ENCODE peak calls at places on chromosomes 5 and 9, in ten cellular contexts. W is EL, T is H54, Z is A549, X is GOT3, C is RCC 7860, E is HT-29, U is AG10803, P is cardiac fibroblast, D is body of pancreas. R is an unnamed sample.

GRCh38 chr5:54651482-54652076 is 134.0 kb downstream of the SNX18 start:
- DNase-seq in W (no peak), T (no peak), Z (no peak), X (no peak), C (no peak), E (peak; percentile 41), U (peak; percentile 80), P (peak; percentile 56), D (peak; percentile 93), R (no peak)

GRCh38 chr9:104776787-104777186 is 12.9 kb downstream of the NIPSNAP3B start:
- DNase-seq in W (peak; percentile 23), T (no peak), Z (no peak), X (no peak), C (no peak), E (no peak), U (peak; percentile 56), P (peak; percentile 50), D (no peak), R (no peak)

GRCh38 chr5:132417461-132417860 is 48.0 kb downstream of the SLC22A5 start:
- DNase-seq in W (no peak), T (no peak), Z (no peak), X (no peak), C (no peak), E (no peak), U (no peak), P (no peak), D (no peak), R (no peak)

GRCh38 chr9:23841304-23841703 is 15.3 kb upstream of the ELAVL2 start:
- DNase-seq in W (no peak), T (no peak), Z (no peak), X (no peak), C (no peak), E (no peak), U (no peak), P (no peak), D (no peak), R (no peak)

GRCh38 chr5:102663771-102664530 is 91.2 kb upstream of the PAM start:
- DNase-seq in W (peak; percentile 31), T (no peak), Z (no peak), X (no peak), C (no peak), E (no peak), U (peak; percentile 50), P (peak; percentile 19), D (no peak), R (no peak)

GRCh38 chr5:175059687-175060194 is 335.4 kb downstream of the MSX2 start:
- DNase-seq in W (peak; percentile 58), T (no peak), Z (peak; percentile 58), X (no peak), C (no peak), E (no peak), U (peak; percentile 3), P (peak; percentile 2), D (peak; percentile 26), R (peak; percentile 86)

GRCh38 chr5:139394123-139394653 is 716 bp downstream of the PROB1 start:
- DNase-seq in W (peak; percentile 55), T (no peak), Z (no peak), X (no peak), C (no peak), E (no peak), U (no peak), P (peak; percentile 25), D (no peak), R (peak; percentile 85)

GRCh38 chr9:12426198-12426864 is 266.9 kb upstream of the TYRP1 start:
- DNase-seq in W (no peak), T (peak; percentile 6), Z (peak; percentile 24), X (no peak), C (no peak), E (peak; percentile 52), U (no peak), P (peak; percentile 3), D (no peak), R (peak; percentile 49)

GRCh38 chr5:113806823-113807222 is 293.3 kb downstream of the YTHDC2 start:
- DNase-seq in W (peak; percentile 28), T (no peak), Z (no peak), X (no peak), C (no peak), E (no peak), U (peak; percentile 52), P (peak; percentile 30), D (no peak), R (no peak)

GRCh38 chr5:65992630-65993029 is 66.3 kb downstream of the ERBIN start:
- DNase-seq in W (no peak), T (no peak), Z (no peak), X (no peak), C (no peak), E (no peak), U (no peak), P (no peak), D (no peak), R (no peak)

GRCh38 chr9:83144492-83144891 is 81.5 kb upstream of the RASEF start:
- DNase-seq in W (no peak), T (no peak), Z (no peak), X (no peak), C (no peak), E (no peak), U (no peak), P (no peak), D (no peak), R (no peak)

R was measured in H1.